ENCODE peak calls at places on chromosomes 13 and 19, in four cellular contexts. D is K562, S is H1, X is HepG2. M is an unnamed sample.

GRCh38 chr13:51625555-51626345 is 41.5 kb downstream of the WDFY2 start:
- DNase-seq in D (no peak), S (no peak), X (no peak), M (no peak)

GRCh38 chr19:53467138-53467502 is 413 bp upstream of the ZNF813 start:
- DNase-seq in D (peak; percentile 5), S (no peak), X (no peak), M (no peak)

GRCh38 chr19:4704317-4704673 is 19.3 kb downstream of the DPP9 start:
- DNase-seq in D (no peak), S (no peak), X (no peak), M (no peak)

GRCh38 chr19:17951151-17952040 is 15.5 kb upstream of the KCNN1 start:
- DNase-seq in D (no peak), S (peak; percentile 62), X (no peak), M (no peak)

GRCh38 chr19:48370955-48371354 is 6.8 kb downstream of the SYNGR4 start:
- DNase-seq in D (no peak), S (no peak), X (no peak), M (no peak)

GRCh38 chr19:15285896-15286591 is 46.3 kb downstream of the BRD4 start:
- DNase-seq in D (no peak), S (no peak), X (no peak), M (no peak)

GRCh38 chr13:25874907-25875306 is 176.9 kb downstream of the SHISA2 start:
- DNase-seq in D (no peak), S (no peak), X (no peak), M (no peak)

GRCh38 chr13:113849546-113849945 is 14.3 kb downstream of the GAS6 start:
- DNase-seq in D (no peak), S (no peak), X (no peak), M (no peak)

GRCh38 chr19:16714702-16715294 is 4.8 kb upstream of the NWD1 start:
- DNase-seq in D (peak; percentile 78), S (peak; percentile 92), X (peak; percentile 24), M (peak; percentile 48)

GRCh38 chr13:27621116-27621365 is 651 bp upstream of the POLR1D start:
- DNase-seq in D (no peak), S (no peak), X (no peak), M (peak; percentile 40)

GRCh38 chr13:28753208-28753892 is 34.6 kb upstream of the SLC46A3 start:
- DNase-seq in D (no peak), S (peak; percentile 50), X (peak; percentile 75), M (peak; percentile 76)

GRCh38 chr19:21434516-21434915 is 37.6 kb downstream of the ZNF493 start:
- DNase-seq in D (no peak), S (no peak), X (no peak), M (no peak)

GRCh38 chr19:30634431-30634830 is 262.2 kb downstream of the ZNF536 start:
- DNase-seq in D (no peak), S (no peak), X (no peak), M (no peak)

GRCh38 chr19:38155453-38155852 is 68.6 kb downstream of the DPF1 start:
- DNase-seq in D (peak; percentile 77), S (no peak), X (no peak), M (no peak)

GRCh38 chr19:33535176-33535575 is 13.6 kb upstream of the PEPD start:
- DNase-seq in D (no peak), S (no peak), X (no peak), M (no peak)
- TF ChIP-seq CEBPB in D (no peak), S (no peak), X (no peak), M (no peak)

GRCh38 chr19:50003810-50004419 is 21.3 kb downstream of the VRK3 start:
- DNase-seq in D (peak; percentile 80), S (no peak), X (no peak), M (peak; percentile 73)
- TF ChIP-seq MAX in D (no peak), S (no peak), X (no peak), M (peak; percentile 27)

GRCh38 chr13:45482571-45483173 is 17.9 kb downstream of the COG3 start:
- DNase-seq in D (no peak), S (no peak), X (no peak), M (no peak)
- TF ChIP-seq FOSL1 in D (no peak), S (no peak), X (no peak), M (no peak)

DNA sequence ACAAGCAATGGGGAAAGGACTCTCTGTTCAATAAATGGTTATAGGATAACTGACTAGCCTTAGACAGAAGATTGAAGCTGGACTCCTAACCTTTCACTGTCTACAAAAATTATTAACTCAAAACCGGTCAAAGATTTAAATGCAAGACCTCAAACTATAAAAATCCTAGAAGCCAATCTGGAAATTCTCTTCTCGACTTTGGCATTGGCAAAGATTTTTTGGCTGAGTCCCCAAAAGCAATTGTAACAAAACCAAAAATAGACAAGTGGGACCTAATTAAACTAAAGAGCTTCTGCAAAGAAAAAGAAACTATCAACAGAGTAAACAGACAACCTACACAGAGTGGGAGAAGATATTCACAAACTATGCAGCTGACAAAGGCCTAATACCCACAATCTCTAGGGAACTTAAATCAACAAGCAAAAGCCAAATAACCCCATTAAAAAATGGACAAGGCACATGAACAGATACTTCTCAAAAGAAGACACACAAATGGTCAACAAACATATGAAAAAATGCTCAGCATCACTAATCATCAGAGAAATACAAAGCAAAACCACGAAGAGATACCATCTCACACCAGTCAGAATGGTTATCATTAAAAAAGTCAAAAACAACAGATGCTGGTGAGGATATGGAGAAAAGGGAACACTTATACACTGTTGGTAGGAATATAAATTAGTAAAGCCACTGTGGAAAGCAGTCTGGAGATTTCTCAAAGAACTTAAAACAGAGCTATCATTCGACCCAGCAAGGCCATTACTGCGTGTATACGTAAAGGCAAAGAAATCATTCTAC is 266.3 kb downstream of the DNAJC15 start:
- DNase-seq in D (no peak), S (no peak), X (no peak), M (no peak)
- TF ChIP-seq CEBPB in D (no peak), S (no peak), X (no peak), M (no peak)

GRCh38 chr13:97459215-97459772 is 25.3 kb downstream of the RAP2A start:
- DNase-seq in D (no peak), S (no peak), X (no peak), M (no peak)

GRCh38 chr13:97456047-97456446 is 22.1 kb downstream of the RAP2A start:
- DNase-seq in D (no peak), S (no peak), X (no peak), M (no peak)

GRCh38 chr13:97460853-97461252 is 26.9 kb downstream of the RAP2A start:
- DNase-seq in D (no peak), S (no peak), X (no peak), M (no peak)

GRCh38 chr13:97454699-97455098 is 20.7 kb downstream of the RAP2A start:
- DNase-seq in D (no peak), S (no peak), X (no peak), M (no peak)

GRCh38 chr13:97460004-97460756 is 26.2 kb downstream of the RAP2A start:
- DNase-seq in D (no peak), S (no peak), X (no peak), M (no peak)
- TF ChIP-seq MAX in D (no peak), S (no peak), X (no peak), M (no peak)

GRCh38 chr13:73288596-73288995 is 229.8 kb downstream of the KLF5 start:
- DNase-seq in D (no peak), S (no peak), X (no peak), M (no peak)
- TF ChIP-seq FOSL1 in D (no peak), S (no peak), X (no peak), M (no peak)

GRCh38 chr19:23774156-23774971 is 15.7 kb upstream of the ZNF681 start:
- DNase-seq in D (no peak), S (no peak), X (no peak), M (no peak)

GRCh38 chr19:23771348-23771747 is 12.7 kb upstream of the ZNF681 start:
- DNase-seq in D (no peak), S (no peak), X (no peak), M (no peak)

GRCh38 chr19:23771761-23772667 is 13.3 kb upstream of the ZNF681 start:
- DNase-seq in D (no peak), S (no peak), X (no peak), M (no peak)

GRCh38 chr19:23770672-23771250 is 12.1 kb upstream of the ZNF681 start:
- DNase-seq in D (peak; percentile 25), S (no peak), X (no peak), M (no peak)

DNA sequence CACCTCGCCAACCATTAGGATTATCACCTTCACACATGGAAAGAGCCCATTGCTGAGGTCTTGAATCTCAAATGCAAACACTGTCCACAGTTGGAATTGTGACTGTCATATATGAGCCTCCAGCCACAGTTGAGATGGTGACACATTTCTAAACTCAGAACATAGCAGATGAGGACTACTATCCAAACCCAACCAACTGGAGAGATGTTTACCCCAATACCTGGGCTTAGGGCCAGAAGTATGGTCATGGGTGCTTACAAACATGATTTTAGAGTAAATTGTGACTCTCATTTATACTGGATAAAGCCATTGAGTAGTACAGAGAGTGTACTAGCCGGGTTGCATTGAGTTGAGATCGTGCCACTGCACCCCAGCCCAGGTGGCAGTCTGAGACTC is 14.0 kb upstream of the ZNF681 start:
- DNase-seq in D (no peak), S (no peak), X (no peak), M (no peak)
- TF ChIP-seq CEBPB in D (no peak), S (no peak), X (no peak), M (no peak)

GRCh38 chr13:60933638-60934037 is 482.0 kb downstream of the PCDH20 start:
- DNase-seq in D (no peak), S (no peak), X (no peak), M (no peak)

GRCh38 chr13:60931858-60932546 is 483.6 kb downstream of the PCDH20 start:
- DNase-seq in D (no peak), S (no peak), X (peak; percentile 7), M (no peak)

DNA sequence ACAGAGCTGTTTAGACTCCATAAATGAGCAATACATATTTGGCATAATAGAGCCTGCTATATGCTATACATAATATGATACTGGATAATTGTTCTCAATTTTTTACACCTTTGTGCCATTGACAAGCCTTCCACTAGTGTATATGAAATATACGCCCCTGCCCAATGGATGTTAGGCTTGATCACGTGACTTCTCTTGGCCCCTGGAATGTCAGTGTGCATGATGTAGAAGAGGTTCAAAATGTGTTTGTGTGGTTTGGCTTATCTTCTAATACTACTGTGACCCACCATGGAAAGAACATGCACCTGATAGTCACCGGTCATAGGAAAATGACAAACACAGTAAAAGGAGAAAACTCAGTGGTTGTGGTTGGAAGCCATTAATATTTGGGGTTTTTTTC is 479.4 kb downstream of the PCDH20 start:
- DNase-seq in D (no peak), S (no peak), X (no peak), M (no peak)
- TF ChIP-seq MAX in D (no peak), S (no peak), X (no peak), M (no peak)

M was measured in HCT116.